ENCODE peak calls at places on chromosomes 13 and 19, in seven cellular contexts. K is effector memory CD4-positive, alpha-beta T cell; C is AG04450; J is M059J; T is fibroblast of lung; N is MG63; X is AG20443. L is an unnamed sample.

GRCh38 chr19:42568006-42568405 is 26.7 kb downstream of the CEACAM8 start:
- DNase-seq in K (no peak), C (no peak), J (no peak), T (no peak), N (no peak), X (no peak), L (no peak)

GRCh38 chr13:107678075-107678689 is 537.2 kb downstream of the LIG4 start:
- DNase-seq in K (no peak), C (peak), J (peak), T (peak), N (no peak), X (no peak), L (no peak)

GRCh38 chr13:101090287-101090686 is 326.0 kb downstream of the NALCN start:
- DNase-seq in K (no peak), C (no peak), J (no peak), T (no peak), N (no peak), X (no peak), L (no peak)

GRCh38 chr19:39031368-39032163 is 783 bp downstream of the FBXO27 start:
- DNase-seq in K (peak), C (no peak), J (peak), T (peak), N (peak), X (peak), L (peak)

GRCh38 chr19:6071840-6072239 is 38.5 kb downstream of the RFX2 start:
- DNase-seq in K (no peak), C (no peak), J (no peak), T (no peak), N (no peak), X (peak), L (peak)

GRCh38 chr19:52190679-52191293 is 934 bp downstream of the PPP2R1A start:
- DNase-seq in K (no peak), C (no peak), J (peak), T (peak), N (peak), X (no peak), L (no peak)

GRCh38 chr19:53004242-53004641 is 9.5 kb upstream of the ERVV-1 start:
- DNase-seq in K (no peak), C (no peak), J (peak), T (no peak), N (no peak), X (no peak), L (no peak)

GRCh38 chr19:49437231-49437630 is 4.1 kb downstream of the SLC17A7 start:
- DNase-seq in K (no peak), C (no peak), J (no peak), T (no peak), N (no peak), X (no peak), L (no peak)

GRCh38 chr13:36519432-36519831 is 87.1 kb downstream of the CCNA1 start:
- DNase-seq in K (no peak), C (no peak), J (no peak), T (no peak), N (no peak), X (no peak), L (no peak)

GRCh38 chr13:72023895-72024294 is 156.9 kb upstream of the DACH1 start:
- DNase-seq in K (no peak), C (no peak), J (no peak), T (no peak), N (no peak), X (no peak), L (no peak)

GRCh38 chr19:52992109-52993004 is 21.4 kb upstream of the ERVV-1 start:
- DNase-seq in K (no peak), C (no peak), J (no peak), T (peak), N (no peak), X (peak), L (no peak)

GRCh38 chr13:99501952-99502310 is 659 bp downstream of the TM9SF2 start:
- DNase-seq in K (no peak), C (no peak), J (peak), T (peak), N (no peak), X (peak), L (no peak)

GRCh38 chr13:105847532-105848295 is 687.7 kb downstream of the EFNB2 start:
- DNase-seq in K (no peak), C (no peak), J (peak), T (peak), N (peak), X (no peak), L (no peak)

GRCh38 chr13:69856331-69856730 is 251.3 kb upstream of the ATXN8OS start:
- DNase-seq in K (no peak), C (no peak), J (no peak), T (peak), N (no peak), X (no peak), L (no peak)

GRCh38 chr13:27622102-27622820 is 569 bp downstream of the POLR1D start:
- DNase-seq in K (no peak), C (no peak), J (peak), T (no peak), N (no peak), X (peak), L (no peak)

GRCh38 chr13:58343081-58343480 is 711.5 kb downstream of the PCDH17 start:
- DNase-seq in K (no peak), C (no peak), J (no peak), T (peak), N (no peak), X (no peak), L (no peak)

GRCh38 chr13:40187836-40188591 is 478.4 kb downstream of the FOXO1 start:
- DNase-seq in K (peak), C (no peak), J (no peak), T (peak), N (no peak), X (peak), L (no peak)

GRCh38 chr13:25044071-25044470 is 51.9 kb upstream of the PABPC3 start:
- DNase-seq in K (no peak), C (no peak), J (no peak), T (no peak), N (no peak), X (no peak), L (no peak)